ENCODE peak calls at places on chromosomes 3 and 15, in ten cellular contexts. N is B cell; F is AG20443; K is EH; T is stimulated activated CD8-positive, alpha-beta memory T cell treated with anti-CD3 and anti-CD28 coated beads, Interleukin-15, amount 100 ng/mL, for 48 hours; Z is A172; X is transverse colon; U is A549; E is myocyte; V is effector CD4-positive, alpha-beta T cell. A is an unnamed sample.

GRCh38 chr3:175433026-175433668 is 574.0 kb downstream of the NAALADL2 start:
- DNase-seq in N (no peak), F (peak; percentile 33), K (peak; percentile 93), T (no peak), Z (no peak), X (no peak), U (no peak), E (no peak), V (no peak), A (peak; percentile 51)

GRCh38 chr15:29140475-29141172 is 129.0 kb downstream of the NSMCE3 start:
- DNase-seq in N (no peak), F (no peak), K (no peak), T (no peak), Z (no peak), X (no peak), U (no peak), E (no peak), V (no peak), A (no peak)

GRCh38 chr15:28960979-28961378 is 75.2 kb downstream of the APBA2 start:
- DNase-seq in N (no peak), F (no peak), K (peak; percentile 90), T (no peak), Z (peak; percentile 94), X (no peak), U (peak; percentile 89), E (no peak), V (no peak), A (peak; percentile 96)

GRCh38 chr3:185934726-185935464 is 2.9 kb downstream of the TRA2B start:
- DNase-seq in N (no peak), F (no peak), K (peak; percentile 33), T (no peak), Z (no peak), X (no peak), U (no peak), E (no peak), V (no peak), A (peak; percentile 58)

GRCh38 chr3:20041197-20041780 is 1.0 kb downstream of the KAT2B start:
- DNase-seq in N (peak; percentile 63), F (peak; percentile 80), K (peak; percentile 77), T (peak; percentile 72), Z (peak; percentile 74), X (peak; percentile 91), U (peak; percentile 51), E (peak; percentile 90), V (peak; percentile 65), A (peak; percentile 72)

GRCh38 chr3:117528688-117529087 is 819.1 kb downstream of the TUSC7 start:
- DNase-seq in N (no peak), F (no peak), K (no peak), T (no peak), Z (no peak), X (no peak), U (no peak), E (no peak), V (no peak), A (no peak)

GRCh38 chr3:101036213-101036618 is 43.0 kb upstream of the ABI3BP start:
- DNase-seq in N (no peak), F (peak; percentile 79), K (peak; percentile 98), T (no peak), Z (peak; percentile 99), X (no peak), U (peak; percentile 84), E (peak; percentile 94), V (no peak), A (peak; percentile 98)

GRCh38 chr3:69079269-69080159 is 651 bp downstream of the UBA3 start:
- DNase-seq in N (peak; percentile 38), F (peak; percentile 48), K (peak; percentile 25), T (no peak), Z (peak; percentile 15), X (no peak), U (no peak), E (no peak), V (no peak), A (peak; percentile 33)

GRCh38 chr3:31132132-31132769 is 237.8 kb upstream of the GADL1 start:
- DNase-seq in N (no peak), F (peak; percentile 34), K (peak; percentile 56), T (no peak), Z (peak; percentile 64), X (no peak), U (peak; percentile 37), E (peak; percentile 52), V (no peak), A (peak; percentile 70)

GRCh38 chr15:32706704-32707103 is 11.1 kb upstream of the GREM1 start:
- DNase-seq in N (no peak), F (peak; percentile 70), K (peak; percentile 94), T (no peak), Z (peak; percentile 86), X (no peak), U (no peak), E (peak; percentile 68), V (no peak), A (peak; percentile 93)